ENCODE peak calls at places on chromosomes 6 and 20, in nine cellular contexts. One of them, this sample, is unnamed.

GRCh38 chr6:157023958-157024357 is 246.8 kb downstream of the ARID1B start:
- DNase-seq in heart right ventricle: no peak
- DNase-seq in hepatocyte: no peak
- DNase-seq in breast epithelium: no peak
- DNase-seq in cardiac muscle cell: no peak
- DNase-seq in ovary: no peak
- DNase-seq in PC-3: no peak
- DNase-seq in colonic mucosa: no peak
- DNase-seq in Panc1: no peak
- DNase-seq in this sample: no peak

GRCh38 chr6:63882208-63882607 is 246.6 kb downstream of the PHF3 start:
- DNase-seq in heart right ventricle: no peak
- DNase-seq in hepatocyte: no peak
- DNase-seq in breast epithelium: no peak
- DNase-seq in cardiac muscle cell: no peak
- DNase-seq in ovary: no peak
- DNase-seq in PC-3: peak; percentile 14
- DNase-seq in colonic mucosa: no peak
- DNase-seq in Panc1: peak; percentile 4
- DNase-seq in this sample: no peak

GRCh38 chr6:125356888-125357287 is 55.1 kb upstream of the HDDC2 start:
- DNase-seq in heart right ventricle: no peak
- DNase-seq in hepatocyte: no peak
- DNase-seq in breast epithelium: no peak
- DNase-seq in cardiac muscle cell: no peak
- DNase-seq in ovary: no peak
- DNase-seq in PC-3: no peak
- DNase-seq in colonic mucosa: no peak
- DNase-seq in Panc1: no peak
- DNase-seq in this sample: no peak

GRCh38 chr6:10417681-10418104 is 2.8 kb upstream of the TFAP2A start:
- DNase-seq in heart right ventricle: no peak
- DNase-seq in hepatocyte: no peak
- DNase-seq in breast epithelium: no peak
- DNase-seq in cardiac muscle cell: no peak
- DNase-seq in ovary: no peak
- DNase-seq in PC-3: no peak
- DNase-seq in colonic mucosa: no peak
- DNase-seq in Panc1: no peak
- DNase-seq in this sample: no peak

GRCh38 chr20:49513531-49513930 is 31.1 kb upstream of the KCNB1 start:
- DNase-seq in heart right ventricle: no peak
- DNase-seq in hepatocyte: no peak
- DNase-seq in breast epithelium: no peak
- DNase-seq in cardiac muscle cell: no peak
- DNase-seq in ovary: no peak
- DNase-seq in PC-3: no peak
- DNase-seq in colonic mucosa: no peak
- DNase-seq in Panc1: no peak
- DNase-seq in this sample: no peak

GRCh38 chr20:5400164-5400762 is 83.5 kb upstream of the PROKR2 start:
- DNase-seq in heart right ventricle: peak; percentile 6
- DNase-seq in hepatocyte: peak; percentile 44
- DNase-seq in breast epithelium: no peak
- DNase-seq in cardiac muscle cell: peak; percentile 77
- DNase-seq in ovary: no peak
- DNase-seq in PC-3: peak; percentile 37
- DNase-seq in colonic mucosa: no peak
- DNase-seq in Panc1: no peak
- DNase-seq in this sample: no peak

GRCh38 chr6:50449128-50449527 is 264.2 kb upstream of the TFAP2D start:
- DNase-seq in heart right ventricle: no peak
- DNase-seq in hepatocyte: no peak
- DNase-seq in breast epithelium: no peak
- DNase-seq in cardiac muscle cell: no peak
- DNase-seq in ovary: no peak
- DNase-seq in PC-3: no peak
- DNase-seq in colonic mucosa: no peak
- DNase-seq in Panc1: no peak
- DNase-seq in this sample: no peak

GRCh38 chr6:108546079-108547049 is 14.4 kb upstream of the FOXO3 start:
- DNase-seq in heart right ventricle: no peak
- DNase-seq in hepatocyte: no peak
- DNase-seq in breast epithelium: no peak
- DNase-seq in cardiac muscle cell: no peak
- DNase-seq in ovary: no peak
- DNase-seq in PC-3: no peak
- DNase-seq in colonic mucosa: no peak
- DNase-seq in Panc1: no peak
- DNase-seq in this sample: no peak

GRCh38 chr20:51562334-51563140 is 20.0 kb upstream of the NFATC2 start:
- DNase-seq in heart right ventricle: peak; percentile 94
- DNase-seq in hepatocyte: peak; percentile 86
- DNase-seq in breast epithelium: peak; percentile 67
- DNase-seq in cardiac muscle cell: peak; percentile 81
- DNase-seq in ovary: peak; percentile 95
- DNase-seq in PC-3: peak; percentile 93
- DNase-seq in colonic mucosa: peak; percentile 66
- DNase-seq in Panc1: peak; percentile 55
- DNase-seq in this sample: peak; percentile 83

GRCh38 chr6:122042380-122042779 is 357.1 kb upstream of the HSF2 start:
- DNase-seq in heart right ventricle: no peak
- DNase-seq in hepatocyte: no peak
- DNase-seq in breast epithelium: no peak
- DNase-seq in cardiac muscle cell: no peak
- DNase-seq in ovary: no peak
- DNase-seq in PC-3: no peak
- DNase-seq in colonic mucosa: no peak
- DNase-seq in Panc1: no peak
- DNase-seq in this sample: no peak

GRCh38 chr6:119160911-119161310 is 82.4 kb upstream of the FAM184A start:
- DNase-seq in heart right ventricle: no peak
- DNase-seq in hepatocyte: no peak
- DNase-seq in breast epithelium: no peak
- DNase-seq in cardiac muscle cell: no peak
- DNase-seq in ovary: no peak
- DNase-seq in PC-3: no peak
- DNase-seq in colonic mucosa: no peak
- DNase-seq in Panc1: no peak
- DNase-seq in this sample: no peak

GRCh38 chr6:150245148-150245547 is 102.3 kb downstream of the PPP1R14C start:
- DNase-seq in heart right ventricle: no peak
- DNase-seq in hepatocyte: no peak
- DNase-seq in breast epithelium: no peak
- DNase-seq in cardiac muscle cell: no peak
- DNase-seq in ovary: no peak
- DNase-seq in PC-3: no peak
- DNase-seq in colonic mucosa: no peak
- DNase-seq in Panc1: no peak
- DNase-seq in this sample: no peak

GRCh38 chr6:115898246-115898645 is 162.4 kb downstream of the FRK start:
- DNase-seq in heart right ventricle: no peak
- DNase-seq in hepatocyte: no peak
- DNase-seq in breast epithelium: no peak
- DNase-seq in cardiac muscle cell: no peak
- DNase-seq in ovary: no peak
- DNase-seq in PC-3: no peak
- DNase-seq in colonic mucosa: no peak
- DNase-seq in Panc1: no peak
- DNase-seq in this sample: no peak

GRCh38 chr6:26321005-26321404 is 44.0 kb upstream of the BTN3A2 start:
- DNase-seq in heart right ventricle: no peak
- DNase-seq in hepatocyte: no peak
- DNase-seq in breast epithelium: no peak
- DNase-seq in cardiac muscle cell: no peak
- DNase-seq in ovary: no peak
- DNase-seq in PC-3: no peak
- DNase-seq in colonic mucosa: no peak
- DNase-seq in Panc1: no peak
- DNase-seq in this sample: no peak

GRCh38 chr6:21773199-21773974 is 179.8 kb downstream of the SOX4 start:
- DNase-seq in heart right ventricle: no peak
- DNase-seq in hepatocyte: peak; percentile 8
- DNase-seq in breast epithelium: no peak
- DNase-seq in cardiac muscle cell: no peak
- DNase-seq in ovary: no peak
- DNase-seq in PC-3: no peak
- DNase-seq in colonic mucosa: no peak
- DNase-seq in Panc1: no peak
- DNase-seq in this sample: no peak

GRCh38 chr6:21769405-21769851 is 175.9 kb downstream of the SOX4 start:
- DNase-seq in heart right ventricle: peak; percentile 61
- DNase-seq in hepatocyte: peak; percentile 32
- DNase-seq in breast epithelium: no peak
- DNase-seq in cardiac muscle cell: peak; percentile 73
- DNase-seq in ovary: peak; percentile 31
- DNase-seq in PC-3: peak; percentile 30
- DNase-seq in colonic mucosa: no peak
- DNase-seq in Panc1: no peak
- DNase-seq in this sample: peak; percentile 95

GRCh38 chr6:21772467-21772866 is 178.9 kb downstream of the SOX4 start:
- DNase-seq in heart right ventricle: no peak
- DNase-seq in hepatocyte: no peak
- DNase-seq in breast epithelium: no peak
- DNase-seq in cardiac muscle cell: no peak
- DNase-seq in ovary: no peak
- DNase-seq in PC-3: no peak
- DNase-seq in colonic mucosa: no peak
- DNase-seq in Panc1: no peak
- DNase-seq in this sample: no peak

GRCh38 chr6:21769973-21770372 is 176.4 kb downstream of the SOX4 start:
- DNase-seq in heart right ventricle: no peak
- DNase-seq in hepatocyte: peak; percentile 34
- DNase-seq in breast epithelium: no peak
- DNase-seq in cardiac muscle cell: no peak
- DNase-seq in ovary: no peak
- DNase-seq in PC-3: peak; percentile 40
- DNase-seq in colonic mucosa: no peak
- DNase-seq in Panc1: no peak
- DNase-seq in this sample: no peak

DNA sequence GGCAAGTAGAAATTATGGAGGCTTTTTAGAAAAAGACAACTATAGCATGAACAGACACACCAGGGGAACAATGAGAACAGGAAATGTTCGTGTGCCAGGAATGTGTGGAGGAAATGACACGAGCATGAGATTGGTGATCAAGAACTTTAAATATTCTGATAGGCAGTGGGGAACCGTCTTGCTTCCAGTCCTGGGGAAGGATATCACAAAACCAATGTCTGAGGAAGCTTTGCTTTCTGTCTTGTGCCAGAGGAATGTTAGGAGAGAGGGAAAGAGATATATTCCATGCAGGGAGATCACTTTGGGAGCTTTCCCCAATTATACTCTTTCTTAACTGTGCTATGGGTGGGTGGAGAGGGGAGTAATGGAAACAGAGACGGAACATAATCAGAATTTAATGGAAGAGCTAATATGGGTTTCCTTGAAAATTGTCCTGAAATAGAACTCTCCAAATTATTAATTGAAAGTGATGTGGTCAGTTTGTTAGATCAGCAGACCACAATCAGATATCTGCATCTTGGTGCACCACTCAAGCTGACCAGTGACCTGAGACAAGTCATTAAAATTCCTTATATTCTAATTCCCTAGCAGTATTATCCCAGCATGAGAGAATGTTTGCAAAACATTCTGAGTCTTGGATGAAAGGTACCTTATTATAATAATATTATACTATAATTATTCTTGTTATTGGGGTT is 178.2 kb downstream of the SOX4 start:
- DNase-seq in heart right ventricle: no peak
- DNase-seq in hepatocyte: no peak
- DNase-seq in breast epithelium: no peak
- DNase-seq in cardiac muscle cell: no peak
- DNase-seq in ovary: no peak
- DNase-seq in PC-3: no peak
- DNase-seq in colonic mucosa: no peak
- DNase-seq in Panc1: no peak
- DNase-seq in this sample: no peak
- H3K27ac ChIP-seq in heart right ventricle: no peak overlapping the region
- H3K27ac ChIP-seq in hepatocyte: no peak overlapping the region
- H3K27ac ChIP-seq in breast epithelium: no peak overlapping the region
- H3K27ac ChIP-seq in cardiac muscle cell: no peak overlapping the region
- H3K27ac ChIP-seq in ovary: no peak overlapping the region
- H3K27ac ChIP-seq in PC-3: no peak overlapping the region
- H3K27ac ChIP-seq in colonic mucosa: no peak overlapping the region
- H3K27ac ChIP-seq in Panc1: peak overlapping the region; percentile 83
- H3K27ac ChIP-seq in this sample: no peak overlapping the region

GRCh38 chr6:23642849-23643248 is 483.2 kb upstream of the NRSN1 start:
- DNase-seq in heart right ventricle: no peak
- DNase-seq in hepatocyte: no peak
- DNase-seq in breast epithelium: no peak
- DNase-seq in cardiac muscle cell: no peak
- DNase-seq in ovary: no peak
- DNase-seq in PC-3: no peak
- DNase-seq in colonic mucosa: no peak
- DNase-seq in Panc1: no peak
- DNase-seq in this sample: no peak
- H3K4me3 ChIP-seq in heart right ventricle: no peak overlapping the region
- H3K4me3 ChIP-seq in hepatocyte: no peak overlapping the region
- H3K4me3 ChIP-seq in breast epithelium: no peak overlapping the region
- H3K4me3 ChIP-seq in cardiac muscle cell: no peak overlapping the region
- H3K4me3 ChIP-seq in ovary: no peak overlapping the region
- H3K4me3 ChIP-seq in PC-3: no peak overlapping the region
- H3K4me3 ChIP-seq in colonic mucosa: no peak overlapping the region
- H3K4me3 ChIP-seq in Panc1: no peak overlapping the region
- H3K4me3 ChIP-seq in this sample: no peak overlapping the region

GRCh38 chr20:63278661-63279060 is 6.0 kb downstream of the ARFGAP1 start:
- DNase-seq in heart right ventricle: no peak
- DNase-seq in hepatocyte: no peak
- DNase-seq in breast epithelium: no peak
- DNase-seq in cardiac muscle cell: no peak
- DNase-seq in ovary: no peak
- DNase-seq in PC-3: no peak
- DNase-seq in colonic mucosa: no peak
- DNase-seq in Panc1: no peak
- DNase-seq in this sample: no peak
- TF ChIP-seq CTCF in heart right ventricle: no peak
- TF ChIP-seq CTCF in hepatocyte: no peak
- TF ChIP-seq CTCF in breast epithelium: no peak
- TF ChIP-seq CTCF in cardiac muscle cell: no peak
- TF ChIP-seq CTCF in ovary: no peak
- TF ChIP-seq CTCF in PC-3: no peak
- TF ChIP-seq CTCF in colonic mucosa: no peak
- TF ChIP-seq CTCF in Panc1: no peak
- TF ChIP-seq CTCF in this sample: no peak

DNA sequence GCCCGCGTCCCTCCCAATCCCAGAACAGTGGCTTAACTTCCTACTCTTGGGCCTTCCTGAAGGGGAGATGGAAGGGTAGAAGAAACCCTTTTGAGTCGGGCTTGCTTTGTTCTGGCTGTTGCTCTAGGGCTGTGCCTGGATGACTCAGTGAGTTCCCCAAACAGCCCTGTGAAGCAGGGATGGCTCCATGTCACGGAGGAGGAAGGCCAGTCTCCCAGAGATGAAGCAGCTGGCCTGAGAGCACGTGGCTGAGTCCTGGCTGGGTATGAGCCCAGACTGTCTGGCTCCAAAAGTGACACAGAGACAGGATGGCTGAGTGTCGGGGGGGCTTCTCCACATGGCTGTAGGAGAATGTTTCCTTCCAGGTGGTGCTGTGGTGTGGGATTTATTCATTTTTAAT is 4.6 kb downstream of the SYTL3 start:
- DNase-seq in heart right ventricle: peak; percentile 83
- DNase-seq in hepatocyte: peak; percentile 64
- DNase-seq in breast epithelium: no peak
- DNase-seq in cardiac muscle cell: peak; percentile 47
- DNase-seq in ovary: peak; percentile 85
- DNase-seq in PC-3: no peak
- DNase-seq in colonic mucosa: peak; percentile 60
- DNase-seq in Panc1: no peak
- DNase-seq in this sample: no peak
- H3K27ac ChIP-seq in heart right ventricle: peak overlapping the region; percentile 78
- H3K27ac ChIP-seq in hepatocyte: peak overlapping the region; percentile 61
- H3K27ac ChIP-seq in breast epithelium: peak overlapping the region; percentile 45
- H3K27ac ChIP-seq in cardiac muscle cell: peak overlapping the region; percentile 74
- H3K27ac ChIP-seq in ovary: peak overlapping the region; percentile 63
- H3K27ac ChIP-seq in PC-3: no peak overlapping the region
- H3K27ac ChIP-seq in colonic mucosa: peak overlapping the region; percentile 66
- H3K27ac ChIP-seq in Panc1: no peak overlapping the region
- H3K27ac ChIP-seq in this sample: peak overlapping the region; percentile 92